ENCODE peak calls at places on chromosomes 3 and 15, in four cellular contexts. Z, P, M and F are unnamed samples.

GRCh38 chr3:157542711-157543485 is 39.7 kb upstream of the VEPH1 start:
- DNase-seq in Z (peak), P (peak), M (peak), F (peak)

GRCh38 chr3:71227344-71227743 is 356.2 kb downstream of the FOXP1 start:
- DNase-seq in Z (no peak), P (no peak), M (no peak), F (no peak)

GRCh38 chr15:41115088-41115651 is 910 bp downstream of the INO80 start:
- DNase-seq in Z (no peak), P (peak), M (peak), F (peak)

GRCh38 chr3:134847349-134847748 is 52.3 kb downstream of the EPHB1 start:
- DNase-seq in Z (no peak), P (no peak), M (no peak), F (peak)

GRCh38 chr15:63283126-63283525 is 5.7 kb downstream of the APH1B start:
- DNase-seq in Z (no peak), P (no peak), M (no peak), F (no peak)

GRCh38 chr3:142088522-142088921 is 60.8 kb downstream of the TFDP2 start:
- DNase-seq in Z (no peak), P (peak), M (peak), F (peak)

GRCh38 chr15:99105516-99106341 is 849 bp downstream of the SYNM start:
- DNase-seq in Z (peak), P (peak), M (peak), F (peak)

GRCh38 chr3:58048301-58048700 is 40.1 kb downstream of the FLNB start:
- DNase-seq in Z (no peak), P (peak), M (no peak), F (no peak)

GRCh38 chr15:61811952-61812351 is 248.3 kb downstream of the VPS13C start:
- DNase-seq in Z (no peak), P (no peak), M (no peak), F (no peak)

GRCh38 chr15:96421211-96421610 is 90.7 kb downstream of the NR2F2 start:
- DNase-seq in Z (no peak), P (no peak), M (peak), F (peak)

GRCh38 chr15:77580991-77581682 is 51.6 kb downstream of the LINGO1 start:
- DNase-seq in Z (no peak), P (no peak), M (no peak), F (peak)

GRCh38 chr3:125202197-125202596 is 10.4 kb downstream of the SLC12A8 start:
- DNase-seq in Z (no peak), P (no peak), M (no peak), F (no peak)

GRCh38 chr3:185716436-185717090 is 108.3 kb downstream of the IGF2BP2 start:
- DNase-seq in Z (peak), P (no peak), M (no peak), F (no peak)

GRCh38 chr3:104596551-104596950 is 770.2 kb upstream of the ALCAM start:
- DNase-seq in Z (no peak), P (peak), M (peak), F (peak)

GRCh38 chr3:177427540-177427939 is 230.3 kb upstream of the TBL1XR1 start:
- DNase-seq in Z (no peak), P (no peak), M (peak), F (peak)

GRCh38 chr3:177429066-177429465 is 231.8 kb upstream of the TBL1XR1 start:
- DNase-seq in Z (no peak), P (no peak), M (no peak), F (no peak)

GRCh38 chr3:177426151-177426904 is 229.0 kb upstream of the TBL1XR1 start:
- DNase-seq in Z (no peak), P (no peak), M (no peak), F (peak)

GRCh38 chr3:177425042-177425441 is 227.8 kb upstream of the TBL1XR1 start:
- DNase-seq in Z (no peak), P (no peak), M (no peak), F (no peak)

GRCh38 chr3:177427096-177427495 is 229.8 kb upstream of the TBL1XR1 start:
- DNase-seq in Z (no peak), P (no peak), M (no peak), F (no peak)
- H3K4me3 ChIP-seq in Z (no peak), P (no peak), M (no peak), F (no peak)

GRCh38 chr3:169575381-169575780 is 88.1 kb downstream of the MECOM start:
- DNase-seq in Z (no peak), P (peak), M (peak), F (peak)

GRCh38 chr3:169578381-169578780 is 85.1 kb downstream of the MECOM start:
- DNase-seq in Z (no peak), P (no peak), M (no peak), F (no peak)

GRCh38 chr3:169579086-169579485 is 84.4 kb downstream of the MECOM start:
- DNase-seq in Z (no peak), P (no peak), M (no peak), F (no peak)

GRCh38 chr3:169574531-169574930 is 89.0 kb downstream of the MECOM start:
- DNase-seq in Z (no peak), P (no peak), M (no peak), F (no peak)

GRCh38 chr3:169573129-169573528 is 90.4 kb downstream of the MECOM start:
- DNase-seq in Z (no peak), P (peak), M (no peak), F (no peak)
- TF ChIP-seq CTCF in Z (no peak), P (peak), M (peak), F (peak)

GRCh38 chr15:101200181-101200580 is 51.7 kb downstream of the CHSY1 start:
- DNase-seq in Z (no peak), P (no peak), M (no peak), F (no peak)
- H3K4me3 ChIP-seq in Z (no peak), P (no peak), M (no peak), F (peak)

DNA sequence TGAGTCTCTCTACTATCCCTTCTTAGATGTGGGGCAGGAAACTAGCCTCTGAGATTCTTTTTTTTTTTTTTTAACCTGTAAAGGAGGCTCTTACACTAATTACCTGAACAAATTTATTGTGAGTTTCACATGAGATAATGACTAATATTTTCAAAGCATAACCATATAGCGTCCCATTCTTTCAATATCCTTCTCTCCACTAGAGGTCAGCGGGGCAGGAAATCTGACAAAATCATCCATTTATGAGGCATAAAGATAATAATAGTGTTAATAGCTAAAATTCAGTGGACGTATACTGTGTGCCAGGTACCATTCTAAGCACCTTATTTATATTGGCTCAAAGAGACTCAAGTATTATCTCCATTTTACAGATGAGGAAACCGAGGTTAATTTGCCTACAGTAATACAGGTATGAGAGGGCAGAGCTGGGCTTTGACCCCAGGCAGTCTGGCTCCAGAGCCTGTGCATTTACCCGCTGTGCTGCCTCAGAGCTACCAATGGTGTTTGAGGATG is 16.3 kb upstream of the SMAD6 start:
- DNase-seq in Z (no peak), P (no peak), M (no peak), F (no peak)
- TF ChIP-seq CTCF in Z (no peak), P (peak), M (peak), F (peak)

GRCh38 chr3:119763466-119763865 is 18.4 kb upstream of the NR1I2 start:
- DNase-seq in Z (no peak), P (no peak), M (no peak), F (no peak)
- H3K4me3 ChIP-seq in Z (no peak), P (no peak), M (no peak), F (no peak)